ENCODE peak calls at places on chromosomes 16 and 17, in seven cellular contexts. G, K, U, S, T, I and P are unnamed samples.

GRCh38 chr16:12089492-12090161 is 113.1 kb downstream of the SNX29 start:
- DNase-seq in U (peak; percentile 81), K (peak; percentile 16), T (no peak), G (peak; percentile 37), S (peak; percentile 51), I (peak; percentile 58), P (peak; percentile 65)

GRCh38 chr16:86061318-86061695 is 162.3 kb downstream of the IRF8 start:
- DNase-seq in K (no peak), G (no peak), T (no peak), S (no peak), U (no peak), I (no peak), P (no peak)

GRCh38 chr16:19213885-19214284 is 45.8 kb downstream of the SYT17 start:
- DNase-seq in S (no peak), T (no peak), G (no peak), U (no peak), I (no peak), K (no peak), P (no peak)

GRCh38 chr17:57132663-57133062 is 47.6 kb downstream of the AKAP1 start:
- DNase-seq in T (no peak), S (no peak), I (no peak), K (no peak), U (no peak), G (no peak), P (no peak)

GRCh38 chr17:39916918-39917317 is 1.5 kb downstream of the GSDMB start:
- DNase-seq in S (no peak), U (peak; percentile 26), G (no peak), T (no peak), I (no peak), K (no peak), P (no peak)

GRCh38 chr16:72241930-72242329 is 70.0 kb upstream of the PMFBP1 start:
- DNase-seq in U (peak; percentile 55), K (no peak), T (no peak), I (no peak), S (no peak), G (no peak), P (peak; percentile 79)

GRCh38 chr17:19384723-19385391 is 2.1 kb downstream of the MFAP4 start:
- DNase-seq in K (no peak), G (peak; percentile 89), I (peak; percentile 95), S (peak; percentile 88), T (no peak), U (peak; percentile 91), P (peak; percentile 88)

GRCh38 chr17:17499402-17500145 is 3.4 kb upstream of the RASD1 start:
- DNase-seq in T (no peak), U (no peak), S (no peak), K (no peak), I (no peak), G (no peak), P (no peak)

GRCh38 chr17:72237223-72237622 is 116.4 kb downstream of the SOX9 start:
- DNase-seq in T (no peak), I (no peak), S (no peak), G (no peak), K (no peak), U (no peak), P (no peak)

GRCh38 chr17:33451221-33451620 is 158.1 kb upstream of the ASIC2 start:
- DNase-seq in T (no peak), U (no peak), G (no peak), S (no peak), I (no peak), K (no peak), P (no peak)

GRCh38 chr16:14475370-14476139 is 154.5 kb downstream of the PARN start:
- DNase-seq in I (no peak), G (no peak), U (peak; percentile 24), T (no peak), K (no peak), S (no peak), P (no peak)

GRCh38 chr17:59357929-59358328 is 26.5 kb downstream of the YPEL2 start:
- DNase-seq in U (peak; percentile 73), I (no peak), T (no peak), S (no peak), K (no peak), G (no peak), P (no peak)

GRCh38 chr17:58337600-58338453 is 9.2 kb upstream of the TSPOAP1 start:
- DNase-seq in U (peak; percentile 96), G (peak; percentile 77), S (peak; percentile 60), I (peak; percentile 82), T (peak; percentile 95), K (peak; percentile 86), P (peak; percentile 67)

GRCh38 chr17:62869885-62870580 is 61.9 kb upstream of the MARCHF10 start:
- DNase-seq in I (no peak), K (no peak), G (no peak), U (peak; percentile 88), S (no peak), T (no peak), P (peak; percentile 54)

GRCh38 chr17:14138649-14139048 is 69.3 kb downstream of the COX10 start:
- DNase-seq in I (no peak), K (no peak), S (no peak), U (no peak), G (no peak), T (no peak), P (no peak)

GRCh38 chr16:10656618-10657017 is 38.1 kb downstream of the TEKT5 start:
- DNase-seq in T (no peak), G (no peak), I (no peak), S (no peak), U (no peak), K (no peak), P (no peak)